ENCODE peak calls at places on chromosome 16, in eight cellular contexts. N is head of caudate nucleus; Y is mucosa of gallbladder; C is ACHN; V is A549; A is hepatic stellate cell; W is upper lobe of right lung; F is stimulated activated CD4-positive, alpha-beta T cell treated with anti-CD3 and anti-CD28 coated beads, Interleukin-2, amount 100 ng/mL, for 24 hours. I is an unnamed sample.

GRCh38 chr16:8937803-8938202 is 25.9 kb downstream of the USP7 start:
- DNase-seq in N (no peak), Y (no peak), C (no peak), V (no peak), A (no peak), W (no peak), F (no peak), I (no peak)

GRCh38 chr16:87806246-87806607 is 40.4 kb upstream of the KLHDC4 start:
- DNase-seq in N (no peak), Y (no peak), C (peak), V (no peak), A (peak), W (no peak), F (peak), I (no peak)

GRCh38 chr16:17939052-17939673 is 397.4 kb downstream of the NPIPA8 start:
- DNase-seq in N (no peak), Y (no peak), C (no peak), V (no peak), A (no peak), W (no peak), F (no peak), I (no peak)

GRCh38 chr16:88758227-88758943 is 26.6 kb downstream of the PIEZO1 start:
- DNase-seq in N (no peak), Y (no peak), C (peak), V (no peak), A (no peak), W (no peak), F (no peak), I (no peak)

GRCh38 chr16:67926181-67926742 is 5.4 kb downstream of the CTRL start:
- DNase-seq in N (peak), Y (no peak), C (no peak), V (no peak), A (peak), W (no peak), F (no peak), I (no peak)

GRCh38 chr16:19088341-19088916 is 21.0 kb downstream of the COQ7 start:
- DNase-seq in N (no peak), Y (no peak), C (no peak), V (no peak), A (no peak), W (no peak), F (no peak), I (no peak)

GRCh38 chr16:65098916-65099315 is 22.9 kb downstream of the CDH11 start:
- DNase-seq in N (no peak), Y (no peak), C (no peak), V (no peak), A (no peak), W (no peak), F (no peak), I (no peak)

GRCh38 chr16:27452569-27453475 is 50.8 kb downstream of the IL21R start:
- DNase-seq in N (no peak), Y (no peak), C (no peak), V (no peak), A (no peak), W (no peak), F (no peak), I (no peak)

GRCh38 chr16:12166271-12166670 is 189.7 kb downstream of the SNX29 start:
- DNase-seq in N (no peak), Y (no peak), C (no peak), V (no peak), A (no peak), W (no peak), F (no peak), I (no peak)

GRCh38 chr16:68658258-68658973 is 13.3 kb downstream of the CDH3 start:
- DNase-seq in N (no peak), Y (no peak), C (peak), V (peak), A (peak), W (peak), F (no peak), I (no peak)

GRCh38 chr16:68265078-68265925 is 976 bp downstream of the SLC7A6 start:
- DNase-seq in N (no peak), Y (no peak), C (peak), V (peak), A (peak), W (peak), F (peak), I (peak)

GRCh38 chr16:82317411-82318168 is 147.6 kb upstream of the MPHOSPH6 start:
- DNase-seq in N (no peak), Y (no peak), C (no peak), V (no peak), A (no peak), W (no peak), F (no peak), I (no peak)

GRCh38 chr16:68984467-68984866 is 121.0 kb upstream of the HAS3 start:
- DNase-seq in N (no peak), Y (no peak), C (no peak), V (no peak), A (no peak), W (no peak), F (no peak), I (no peak)

GRCh38 chr16:84677017-84677803 is 22.6 kb upstream of the USP10 start:
- DNase-seq in N (no peak), Y (no peak), C (no peak), V (no peak), A (no peak), W (peak), F (no peak), I (no peak)

GRCh38 chr16:5056347-5056746 is 9.4 kb downstream of the C16orf89 start:
- DNase-seq in N (no peak), Y (no peak), C (no peak), V (no peak), A (no peak), W (peak), F (peak), I (no peak)

I was measured in sciatic nerve.